ENCODE peak calls at places on chromosomes 6 and 20, in four cellular contexts. A is CD4-positive, alpha-beta T cell; Q is astrocyte of the cerebellum; R is astrocyte of the spinal cord. E is an unnamed sample.

GRCh38 chr20:663315-664090 is 10.5 kb upstream of the SRXN1 start:
- DNase-seq in A (no peak), Q (no peak), R (no peak), E (no peak)

GRCh38 chr6:101402618-101403002 is 9.1 kb downstream of the GRIK2 start:
- DNase-seq in A (no peak), Q (no peak), R (no peak), E (no peak)

GRCh38 chr6:128885381-128885780 is 2.4 kb downstream of the LAMA2 start:
- DNase-seq in A (no peak), Q (no peak), R (no peak), E (no peak)

GRCh38 chr6:109631403-109631802 is 59.6 kb downstream of the AK9 start:
- DNase-seq in A (no peak), Q (no peak), R (no peak), E (no peak)

GRCh38 chr6:124917769-124918168 is 44.5 kb upstream of the RNF217 start:
- DNase-seq in A (no peak), Q (no peak), R (no peak), E (no peak)

GRCh38 chr20:63942250-63943006 is 13.8 kb downstream of the UCKL1 start:
- DNase-seq in A (peak), Q (no peak), R (peak), E (no peak)

GRCh38 chr6:120202878-120203277 is 853.3 kb upstream of the MAN1A1 start:
- DNase-seq in A (no peak), Q (no peak), R (no peak), E (no peak)

GRCh38 chr6:1627884-1628550 is 18.3 kb downstream of the FOXC1 start:
- DNase-seq in A (no peak), Q (no peak), R (peak), E (no peak)

DNA sequence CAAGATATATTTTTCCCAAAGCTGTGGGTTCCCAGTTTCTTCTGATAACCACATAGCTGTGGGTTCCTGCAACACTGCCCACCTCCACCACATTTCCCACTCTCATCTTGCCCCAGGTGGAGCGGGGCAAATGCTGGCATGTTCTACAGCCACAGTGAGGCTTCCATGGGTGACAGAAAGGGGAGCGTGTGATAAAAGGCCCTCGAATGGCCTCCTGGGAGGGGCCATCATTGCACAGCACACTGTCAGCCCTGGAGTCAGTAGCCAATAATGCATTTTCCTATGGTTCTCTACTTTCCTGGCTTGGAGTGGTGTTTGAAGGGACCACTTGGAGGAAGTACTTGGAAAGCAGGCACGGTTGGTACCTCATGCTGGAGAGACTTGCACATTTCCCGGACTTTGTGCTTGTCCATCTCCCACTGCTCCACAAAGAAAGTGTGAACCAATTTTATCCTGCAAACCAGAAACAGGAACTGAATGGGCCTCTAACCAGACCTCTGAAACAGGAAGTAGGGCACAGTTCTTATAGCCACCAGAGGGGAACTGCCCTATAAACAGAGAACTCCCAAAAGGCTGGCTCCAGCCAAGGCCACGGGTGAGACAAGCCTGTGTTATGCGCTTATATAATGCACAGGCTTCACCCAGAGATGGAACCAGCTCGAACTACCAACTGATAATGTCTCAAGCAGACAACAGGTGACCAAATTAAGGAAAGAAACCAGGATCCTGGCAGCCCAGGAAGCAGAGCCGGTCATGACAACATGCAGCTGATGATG is 8.6 kb downstream of the MAP3K5 start:
- DNase-seq in A (no peak), Q (no peak), R (no peak), E (peak)
- TF ChIP-seq CTCF in A (no peak), Q (no peak), R (no peak), E (no peak)

GRCh38 chr6:107489636-107490567 is at the start of gene SOBP:
- DNase-seq in A (peak), Q (no peak), R (peak), E (no peak)
- TF ChIP-seq CTCF in A (no peak), Q (no peak), R (no peak), E (no peak)

GRCh38 chr6:26103770-26104456 is 16.7 kb downstream of the HFE start:
- DNase-seq in A (peak), Q (peak), R (peak), E (peak)
- TF ChIP-seq CTCF in A (peak), Q (peak), R (peak), E (peak)

DNA sequence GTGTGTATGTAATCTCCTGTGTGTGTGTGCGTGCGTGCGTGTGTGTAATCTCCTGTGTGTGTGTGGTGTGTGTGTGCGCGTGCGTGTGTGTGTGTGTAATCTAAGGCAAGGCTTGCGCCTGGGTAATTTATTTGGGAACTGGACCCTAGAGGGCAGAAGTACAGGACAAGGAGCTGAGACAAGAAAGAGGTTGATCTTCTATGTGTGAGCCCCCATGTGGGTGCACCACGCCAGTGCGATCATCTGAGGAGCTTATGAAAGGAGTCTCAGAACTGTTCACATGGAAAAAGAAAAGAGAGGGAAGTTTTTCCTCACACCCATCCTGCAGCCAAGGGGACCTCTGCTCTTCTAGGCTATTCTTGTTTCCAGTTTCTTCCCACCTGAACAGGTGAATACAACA is 220.1 kb upstream of the GGTLC1 start:
- DNase-seq in A (no peak), Q (no peak), R (no peak), E (no peak)
- TF ChIP-seq CTCF in A (no peak), Q (peak), R (no peak), E (no peak)

DNA sequence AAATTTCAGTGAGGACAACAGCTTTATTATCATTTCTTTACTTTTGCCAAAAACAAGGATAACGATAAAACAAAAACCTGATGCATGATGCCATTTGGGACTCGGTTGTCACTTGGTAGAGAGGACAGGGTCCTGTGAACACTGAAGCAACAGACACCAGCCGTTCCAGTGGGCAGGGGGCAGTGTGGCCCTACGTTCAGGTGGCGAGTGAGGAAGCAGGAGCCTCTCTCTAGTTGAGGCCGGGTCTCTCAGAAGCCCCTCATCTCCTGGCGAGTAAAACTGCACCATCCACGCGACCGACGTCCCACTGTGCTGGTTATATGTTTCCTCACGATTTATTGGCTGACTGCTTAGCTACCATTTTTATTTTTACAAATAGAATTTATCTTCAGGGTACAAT is 231.6 kb downstream of the THBS2 start:
- DNase-seq in A (no peak), Q (no peak), R (no peak), E (no peak)
- TF ChIP-seq CTCF in A (no peak), Q (no peak), R (peak), E (no peak)

GRCh38 chr6:131807644-131808459 is at the start of gene ENPP1:
- DNase-seq in A (peak), Q (no peak), R (peak), E (no peak)
- TF ChIP-seq CTCF in A (no peak), Q (peak), R (peak), E (no peak)

GRCh38 chr20:50992733-50993457 is 30.0 kb downstream of the KCNG1 start:
- DNase-seq in A (no peak), Q (peak), R (peak), E (no peak)
- TF ChIP-seq CTCF in A (no peak), Q (peak), R (peak), E (peak)